ENCODE peak calls at places on chromosomes 4 and X, in six cellular contexts. K, E, M, B, L and N are unnamed samples.

GRCh38 chr4:44495136-44495535 is 46.5 kb upstream of the KCTD8 start:
- DNase-seq in M (no peak), L (no peak), E (no peak), B (peak; percentile 1), K (no peak), N (no peak)

GRCh38 chr4:24114444-24114843 is 224.6 kb upstream of the PPARGC1A start:
- DNase-seq in L (no peak), K (no peak), B (no peak), M (no peak), E (no peak), N (no peak)

GRCh38 chr4:184688447-184688846 is 38.9 kb downstream of the PRIMPOL start:
- DNase-seq in B (peak; percentile 94), E (peak; percentile 61), M (no peak), K (no peak), L (no peak), N (no peak)

GRCh38 chr4:146957252-146957651 is 11.6 kb upstream of the TTC29 start:
- DNase-seq in E (no peak), K (no peak), L (no peak), B (peak; percentile 93), M (no peak), N (no peak)

GRCh38 chr4:4838602-4839470 is 20.6 kb upstream of the MSX1 start:
- DNase-seq in B (peak; percentile 58), E (peak; percentile 45), K (no peak), L (peak; percentile 56), M (no peak), N (no peak)

GRCh38 chrX:65841263-65841662 is 173.8 kb downstream of the MSN start:
- DNase-seq in K (no peak), M (no peak), E (no peak), L (no peak), B (no peak), N (no peak)

GRCh38 chr4:125316781-125317525 is 2.2 kb downstream of the FAT4 start:
- DNase-seq in K (no peak), B (peak; percentile 54), L (peak; percentile 85), M (peak; percentile 48), E (peak; percentile 57), N (peak; percentile 14)

GRCh38 chrX:31931225-31931624 is 859.4 kb upstream of the FTHL17 start:
- DNase-seq in B (peak; percentile 55), L (no peak), M (no peak), K (no peak), E (no peak), N (no peak)

GRCh38 chrX:15804563-15804962 is 14.3 kb downstream of the ZRSR2 start:
- DNase-seq in B (no peak), K (no peak), L (no peak), M (no peak), E (no peak), N (no peak)

GRCh38 chr4:76002176-76002575 is 5.1 kb downstream of the CXCL9 start:
- DNase-seq in B (no peak), K (no peak), L (no peak), M (no peak), E (no peak), N (no peak)

GRCh38 chr4:2177443-2178093 is 64.4 kb downstream of the HAUS3 start:
- DNase-seq in E (no peak), B (no peak), L (no peak), K (no peak), M (no peak), N (no peak)

GRCh38 chr4:154078504-154079350 is 289.8 kb upstream of the SFRP2 start:
- DNase-seq in B (no peak), L (no peak), M (no peak), K (no peak), E (no peak), N (no peak)

GRCh38 chrX:288561-288991 is 7.4 kb downstream of the PLCXD1 start:
- DNase-seq in M (peak; percentile 50), K (no peak), E (peak; percentile 14), B (no peak), L (peak; percentile 72), N (no peak)

GRCh38 chr4:186021461-186022167 is 47.3 kb upstream of the TLR3 start:
- DNase-seq in L (no peak), B (peak; percentile 24), K (no peak), M (no peak), E (peak; percentile 90), N (no peak)

GRCh38 chrX:148914783-148915182 is 414.4 kb downstream of the AFF2 start:
- DNase-seq in E (no peak), M (no peak), L (no peak), K (no peak), B (peak; percentile 34), N (no peak)

GRCh38 chrX:28787206-28787605 is 200.0 kb downstream of the IL1RAPL1 start:
- DNase-seq in M (no peak), B (peak; percentile 86), K (no peak), E (no peak), L (no peak), N (no peak)

GRCh38 chr4:184450045-184450444 is 24.3 kb downstream of the IRF2 start:
- DNase-seq in L (no peak), M (no peak), E (no peak), K (no peak), B (peak; percentile 75), N (no peak)

GRCh38 chrX:138128025-138128671 is 562.2 kb downstream of the ZIC3 start:
- DNase-seq in M (no peak), E (peak; percentile 8), L (no peak), K (no peak), B (peak; percentile 23), N (no peak)

GRCh38 chr4:153541426-153542096 is 75.4 kb downstream of the TMEM131L start:
- DNase-seq in K (no peak), L (no peak), B (peak; percentile 97), E (no peak), M (no peak), N (no peak)

GRCh38 chrX:154308108-154308946 is 12.7 kb downstream of the TKTL1 start:
- DNase-seq in B (peak; percentile 11), K (peak; percentile 42), E (peak; percentile 76), L (peak; percentile 78), M (no peak), N (peak; percentile 73)

GRCh38 chr4:453267-453666 is 45.7 kb downstream of the ZNF721 start:
- DNase-seq in E (no peak), M (no peak), K (no peak), B (no peak), L (no peak), N (no peak)

GRCh38 chrX:71621644-71622346 is 3.5 kb upstream of the CXCR3 start:
- DNase-seq in E (no peak), L (no peak), K (no peak), M (no peak), B (peak; percentile 27), N (peak; percentile 47)

GRCh38 chrX:71625471-71625870 is 7.2 kb upstream of the CXCR3 start:
- DNase-seq in K (no peak), L (no peak), E (no peak), M (no peak), B (no peak), N (no peak)

GRCh38 chrX:71623105-71623450 is 4.8 kb upstream of the CXCR3 start:
- DNase-seq in B (no peak), E (no peak), K (no peak), L (no peak), M (no peak), N (no peak)

GRCh38 chrX:71623714-71624113 is 5.4 kb upstream of the CXCR3 start:
- DNase-seq in B (no peak), K (no peak), L (no peak), E (no peak), M (no peak), N (peak; percentile 24)

GRCh38 chrX:71622347-71623104 is 4.2 kb upstream of the CXCR3 start:
- DNase-seq in K (peak; percentile 30), E (peak; percentile 83), L (peak; percentile 81), M (peak; percentile 62), B (peak; percentile 72), N (peak; percentile 87)
- H3K4me3 ChIP-seq in K (no peak overlapping the region), E (no peak overlapping the region), L (no peak overlapping the region), M (no peak overlapping the region), B (no peak overlapping the region), N (no peak overlapping the region)

DNA sequence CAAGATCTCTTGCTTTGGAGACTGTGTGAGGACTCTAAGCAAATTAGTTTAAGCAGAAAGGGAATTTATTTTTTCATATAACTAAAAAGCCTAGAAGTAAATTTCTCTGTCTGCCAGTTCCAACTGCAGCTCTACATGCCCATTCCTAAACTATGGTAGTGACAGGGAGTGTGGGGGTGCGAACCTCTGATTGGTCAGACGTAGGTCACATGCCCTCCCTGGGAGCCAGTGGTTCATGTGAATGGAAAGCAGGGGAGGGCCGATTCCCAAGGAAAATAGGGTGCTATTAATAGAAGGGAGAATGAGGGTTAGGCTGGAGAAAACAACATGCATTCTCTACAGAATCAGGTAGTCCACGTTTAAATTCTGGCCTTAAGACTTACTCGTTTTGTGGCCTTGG is 7.1 kb downstream of the RAB33B start:
- DNase-seq in M (no peak), K (no peak), B (no peak), E (peak; percentile 82), L (no peak), N (no peak)
- H3K4me3 ChIP-seq in M (no peak overlapping the region), K (no peak overlapping the region), B (no peak overlapping the region), E (no peak overlapping the region), L (no peak overlapping the region), N (no peak overlapping the region)

GRCh38 chr4:3708103-3708510 is 58.1 kb upstream of the ADRA2C start:
- DNase-seq in K (peak; percentile 17), M (peak; percentile 69), B (peak; percentile 3), L (peak; percentile 77), E (peak; percentile 60), N (no peak)
- H3K4me3 ChIP-seq in K (no peak overlapping the region), M (no peak overlapping the region), B (no peak overlapping the region), L (no peak overlapping the region), E (no peak overlapping the region), N (no peak overlapping the region)

GRCh38 chr4:145278341-145279121 is 98.1 kb upstream of the OTUD4 start:
- DNase-seq in E (no peak), M (no peak), B (peak; percentile 87), L (no peak), K (no peak), N (no peak)

GRCh38 chr4:145281224-145281623 is 100.8 kb upstream of the OTUD4 start:
- DNase-seq in K (no peak), M (no peak), B (no peak), E (no peak), L (no peak), N (no peak)

GRCh38 chr4:145281946-145282345 is 101.6 kb upstream of the OTUD4 start:
- DNase-seq in E (no peak), B (no peak), L (no peak), K (no peak), M (no peak), N (no peak)

GRCh38 chr4:145280541-145280940 is 100.2 kb upstream of the OTUD4 start:
- DNase-seq in L (no peak), M (no peak), B (peak; percentile 18), E (no peak), K (no peak), N (no peak)

DNA sequence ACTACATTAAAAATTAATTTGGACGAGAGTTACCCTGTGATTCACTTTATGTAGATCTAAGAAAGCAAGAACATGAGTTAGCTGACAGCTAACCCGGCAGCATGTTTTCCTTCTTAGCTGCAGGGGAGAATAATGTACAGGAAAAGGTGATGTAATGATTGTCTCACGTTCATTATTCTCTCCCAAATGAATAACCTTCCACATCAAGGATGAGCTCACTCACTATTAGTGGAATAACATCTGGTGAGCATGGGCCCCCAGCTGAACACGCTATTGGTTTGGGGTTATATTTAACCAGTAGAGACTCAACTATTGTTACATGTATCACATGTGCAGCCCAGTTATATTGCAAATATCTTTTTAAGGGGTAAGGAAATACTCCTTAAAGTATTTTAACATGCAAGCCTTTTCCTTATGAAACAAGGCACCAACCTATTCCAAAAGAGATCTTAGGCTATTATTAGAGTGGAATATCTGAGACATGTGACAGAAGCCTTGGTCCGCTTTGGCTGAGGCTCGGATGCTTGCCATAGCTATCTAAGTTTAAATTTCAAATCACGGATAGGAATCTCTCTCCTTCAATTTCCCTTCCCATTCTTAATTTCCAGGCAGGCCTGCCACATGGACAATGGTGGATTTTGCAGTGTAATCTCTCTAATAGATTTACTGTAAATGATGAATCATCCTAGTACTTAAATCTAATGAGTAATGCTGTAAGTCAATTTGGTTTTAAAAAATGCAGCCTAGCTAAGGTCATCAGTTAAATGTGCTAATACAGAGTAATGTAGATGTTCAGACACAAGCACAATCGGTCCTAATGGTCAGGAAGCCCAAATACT is 99.0 kb upstream of the OTUD4 start:
- DNase-seq in L (no peak), E (no peak), K (no peak), B (peak; percentile 96), M (no peak), N (no peak)
- H3K4me3 ChIP-seq in L (no peak overlapping the region), E (no peak overlapping the region), K (no peak overlapping the region), B (no peak overlapping the region), M (no peak overlapping the region), N (no peak overlapping the region)